ENCODE peak calls at places on chromosomes 11 and 22, in nine cellular contexts. L is H54; D is sigmoid colon; N is ELF-1; K is foreskin keratinocyte; A is OCI-LY7; Q is GM10248; R is activated gamma-delta T cell treated with anti-CD3 and anti-CD28 coated beads, Interleukin-2, amount 50 U/mL, for 16 hours; C is central memory CD8-positive, alpha-beta T cell. H is an unnamed sample.

GRCh38 chr11:44157019-44157418 is 61.5 kb downstream of the EXT2 start:
- DNase-seq in R (no peak), D (no peak), N (no peak), K (no peak), L (no peak), C (no peak), A (no peak), Q (no peak), H (no peak)

GRCh38 chr11:64343740-64344133 is 3.7 kb downstream of the CCDC88B start:
- DNase-seq in A (no peak), L (no peak), R (no peak), N (peak), D (no peak), Q (no peak), K (no peak), C (no peak), H (peak)

GRCh38 chr11:13098067-13098466 is 89.0 kb downstream of the RASSF10 start:
- DNase-seq in Q (no peak), C (no peak), L (no peak), A (no peak), K (peak), R (no peak), D (no peak), N (peak), H (no peak)

GRCh38 chr11:58640386-58641023 is 18.0 kb downstream of the CNTF start:
- DNase-seq in N (no peak), Q (no peak), A (peak), R (no peak), L (no peak), K (no peak), C (no peak), D (no peak), H (no peak)

GRCh38 chr22:45972091-45972867 is 4.7 kb downstream of the WNT7B start:
- DNase-seq in A (no peak), R (no peak), D (no peak), L (no peak), C (no peak), Q (no peak), K (no peak), N (no peak), H (no peak)

GRCh38 chr11:117835576-117835975 is 11.0 kb upstream of the FXYD2 start:
- DNase-seq in R (no peak), L (no peak), D (no peak), C (no peak), Q (no peak), N (no peak), A (no peak), K (no peak), H (no peak)

GRCh38 chr22:23106906-23107367 is 34.9 kb downstream of the RSPH14 start:
- DNase-seq in C (no peak), N (no peak), L (no peak), K (no peak), Q (no peak), D (no peak), A (no peak), R (no peak), H (no peak)

GRCh38 chr11:441418-442274 is at the start of gene ANO9:
- DNase-seq in C (no peak), K (no peak), R (no peak), N (peak), A (peak), L (no peak), Q (peak), D (no peak), H (peak)

GRCh38 chr11:12436266-12436665 is 58.9 kb downstream of the PARVA start:
- DNase-seq in A (no peak), K (no peak), D (no peak), L (no peak), C (no peak), R (no peak), Q (no peak), N (no peak), H (no peak)

GRCh38 chr22:44154431-44154942 is 26.2 kb upstream of the PARVG start:
- DNase-seq in C (no peak), L (no peak), Q (no peak), N (no peak), R (no peak), D (no peak), A (no peak), K (no peak), H (no peak)

GRCh38 chr11:122202951-122203456 is 87.0 kb upstream of the BLID start:
- DNase-seq in N (peak), C (no peak), L (peak), Q (peak), R (no peak), D (peak), K (peak), A (peak), H (peak)

GRCh38 chr11:8384199-8384821 is 120.6 kb upstream of the LMO1 start:
- DNase-seq in L (no peak), N (peak), Q (no peak), R (no peak), A (no peak), C (no peak), D (peak), K (no peak), H (no peak)

GRCh38 chr11:105229257-105229656 is 89.7 kb upstream of the CARD18 start:
- DNase-seq in K (peak), C (no peak), A (no peak), D (no peak), L (no peak), Q (no peak), N (no peak), R (no peak), H (no peak)

GRCh38 chr22:38098410-38099249 is 11.9 kb downstream of the BAIAP2L2 start:
- DNase-seq in N (no peak), L (peak), A (no peak), K (no peak), C (no peak), R (no peak), D (no peak), Q (no peak), H (no peak)